ENCODE peak calls at places on chromosomes 2 and 18, in nine cellular contexts. L, X, R, I, Q, Z, W, S and P are unnamed samples. For H3K36me3, the result is how much of the 10 kb centered on the place peaks cover.

GRCh38 chr2:219998099-219998498 is 370.7 kb downstream of the SLC4A3 start:
- DNase-seq in L (no peak), X (no peak), R (no peak), I (no peak), Q (no peak), Z (no peak), W (no peak), S (no peak), P (no peak)

GRCh38 chr2:238908960-238909951 is 61.4 kb downstream of the TWIST2 start:
- DNase-seq in L (peak), X (no peak), R (no peak), I (peak), Q (peak), Z (no peak), W (no peak), S (peak), P (peak)

GRCh38 chr2:22788749-22789148 is 596.2 kb upstream of the KLHL29 start:
- DNase-seq in L (no peak), X (no peak), R (no peak), I (no peak), Q (no peak), Z (no peak), W (no peak), S (no peak), P (no peak)

GRCh38 chr2:242031481-242032019 is 162.0 kb downstream of the RTP5 start:
- DNase-seq in L (peak), X (no peak), R (no peak), I (peak), Q (peak), Z (no peak), W (no peak), S (no peak), P (peak)

GRCh38 chr2:45388541-45389100 is 222.4 kb downstream of the SRBD1 start:
- DNase-seq in L (no peak), X (no peak), R (no peak), I (no peak), Q (no peak), Z (no peak), W (no peak), S (no peak), P (no peak)

GRCh38 chr2:235698028-235698427 is 204.2 kb downstream of the AGAP1 start:
- DNase-seq in L (no peak), X (no peak), R (no peak), I (peak), Q (no peak), Z (no peak), W (no peak), S (no peak), P (no peak)

GRCh38 chr2:227545990-227546389 is 52.7 kb upstream of the SCYGR2 start:
- DNase-seq in L (no peak), X (no peak), R (no peak), I (no peak), Q (no peak), Z (no peak), W (no peak), S (no peak), P (peak)

GRCh38 chr18:78102135-78102534 is 852.5 kb downstream of the GALR1 start:
- DNase-seq in L (no peak), X (no peak), R (no peak), I (no peak), Q (no peak), Z (no peak), W (no peak), S (no peak), P (no peak)

GRCh38 chr2:6352906-6353515 is 512.7 kb downstream of the CMPK2 start:
- DNase-seq in L (no peak), X (no peak), R (peak), I (peak), Q (no peak), Z (no peak), W (peak), S (no peak), P (peak)

GRCh38 chr18:39841133-39842041 is 2113.6 kb upstream of the PIK3C3 start:
- DNase-seq in L (peak), X (no peak), R (peak), I (peak), Q (peak), Z (no peak), W (peak), S (peak), P (peak)

GRCh38 chr2:69450735-69451416 is 13.6 kb upstream of the NFU1 start:
- DNase-seq in L (no peak), X (no peak), R (no peak), I (no peak), Q (no peak), Z (no peak), W (no peak), S (no peak), P (no peak)

GRCh38 chr2:173249661-173250641 is 104.7 kb upstream of the CDCA7 start:
- DNase-seq in L (no peak), X (no peak), R (no peak), I (no peak), Q (no peak), Z (no peak), W (no peak), S (peak), P (no peak)

GRCh38 chr2:24813645-24814257 is 20.5 kb downstream of the CENPO start:
- DNase-seq in L (peak), X (no peak), R (no peak), I (no peak), Q (no peak), Z (no peak), W (no peak), S (no peak), P (no peak)

GRCh38 chr2:233466991-233467603 is 99.5 kb downstream of the USP40 start:
- DNase-seq in L (peak), X (no peak), R (no peak), I (no peak), Q (peak), Z (peak), W (no peak), S (no peak), P (peak)

GRCh38 chr2:233469261-233470006 is 97.1 kb downstream of the USP40 start:
- DNase-seq in L (peak), X (no peak), R (no peak), I (no peak), Q (peak), Z (peak), W (peak), S (no peak), P (no peak)

GRCh38 chr2:233468047-233468745 is 98.4 kb downstream of the USP40 start:
- DNase-seq in L (no peak), X (no peak), R (no peak), I (no peak), Q (no peak), Z (peak), W (no peak), S (no peak), P (peak)

GRCh38 chr2:233470007-233470687 is 96.4 kb downstream of the USP40 start:
- DNase-seq in L (peak), X (no peak), R (peak), I (no peak), Q (peak), Z (peak), W (peak), S (no peak), P (no peak)

GRCh38 chr2:233468746-233469110 is 97.9 kb downstream of the USP40 start:
- DNase-seq in L (no peak), X (no peak), R (no peak), I (no peak), Q (peak), Z (peak), W (no peak), S (no peak), P (no peak)
- H3K36me3 ChIP-seq in L (under half), X (under half), R (under half), I (under half), Q (under half), Z (under half), W (under half), S (under half), P (half or more)

GRCh38 chr2:46943881-46944798 is 28.5 kb upstream of the MCFD2 start:
- DNase-seq in L (no peak), X (no peak), R (no peak), I (no peak), Q (no peak), Z (no peak), W (no peak), S (no peak), P (no peak)
- TF ChIP-seq POLR2A in L (no peak), X (no peak), R (no peak), I (no peak), Q (no peak), Z (no peak), W (no peak), S (no peak), P (no peak)

GRCh38 chr2:218471982-218472381 is 53.1 kb downstream of the VIL1 start:
- DNase-seq in L (no peak), X (no peak), R (no peak), I (no peak), Q (no peak), Z (no peak), W (no peak), S (no peak), P (no peak)
- H3K36me3 ChIP-seq in L (under half), X (under half), R (under half), I (under half), Q (under half), Z (under half), W (under half), S (under half), P (under half)

GRCh38 chr2:111120253-111121027 is at the start of gene BCL2L11:
- DNase-seq in L (peak), X (peak), R (peak), I (peak), Q (peak), Z (peak), W (peak), S (peak), P (peak)

GRCh38 chr2:111121873-111122630 is 1.3 kb downstream of the BCL2L11 start:
- DNase-seq in L (peak), X (peak), R (peak), I (peak), Q (peak), Z (peak), W (peak), S (peak), P (peak)

GRCh38 chr2:111123751-111124150 is 3.0 kb downstream of the BCL2L11 start:
- DNase-seq in L (no peak), X (no peak), R (no peak), I (no peak), Q (no peak), Z (no peak), W (no peak), S (no peak), P (peak)

GRCh38 chr2:111121028-111121872 is 536 bp downstream of the BCL2L11 start:
- DNase-seq in L (peak), X (no peak), R (peak), I (no peak), Q (peak), Z (peak), W (peak), S (peak), P (peak)

DNA sequence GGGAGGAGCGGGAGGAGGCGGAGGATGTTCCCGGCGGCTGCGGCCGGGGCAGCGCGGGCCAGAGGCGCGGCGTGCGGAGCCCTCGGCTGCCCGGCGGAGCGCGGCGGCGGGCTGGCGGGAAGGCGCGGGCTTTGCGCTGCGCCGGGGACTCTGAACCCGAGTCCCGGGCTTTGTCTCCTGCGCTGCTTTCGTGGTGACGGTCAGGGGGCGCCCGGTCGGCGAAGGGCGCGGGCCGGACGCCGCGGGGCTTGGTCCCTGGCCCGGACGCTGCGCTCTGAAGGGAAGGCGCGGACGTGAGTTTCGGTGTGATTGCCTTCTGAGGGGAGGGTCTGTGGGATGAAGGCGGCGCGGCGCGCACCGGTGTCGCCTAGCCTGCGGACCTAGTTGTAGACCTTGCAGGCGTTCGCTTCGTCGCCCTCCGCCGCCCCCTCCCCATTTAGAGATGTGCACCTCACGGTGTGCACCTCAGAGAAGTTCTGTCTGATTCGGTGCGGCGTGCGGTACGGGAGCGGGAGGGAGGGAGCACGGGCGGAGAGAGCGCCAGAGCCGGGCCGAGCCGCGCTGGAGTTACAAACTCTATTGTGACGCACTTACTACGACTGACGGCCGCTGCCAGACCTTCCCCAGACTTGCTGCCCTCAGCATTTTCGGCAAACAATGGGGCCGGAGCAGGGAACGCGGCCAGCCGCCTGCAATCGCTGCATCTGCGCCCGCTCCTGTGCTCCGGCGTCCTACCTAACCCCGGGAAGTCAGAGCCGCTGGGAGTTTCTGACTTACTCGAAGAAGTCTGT is 2.1 kb downstream of the BCL2L11 start:
- DNase-seq in L (peak), X (no peak), R (peak), I (peak), Q (peak), Z (peak), W (peak), S (peak), P (peak)
- TF ChIP-seq POLR2A in L (no peak), X (no peak), R (peak), I (no peak), Q (peak), Z (no peak), W (no peak), S (no peak), P (peak)